ENCODE peak calls at places on chromosomes 4 and X, in five cellular contexts. F, Z, D, N and V are unnamed samples.

GRCh38 chrX:119127643-119128042 is at the start of gene KIAA1210:
- DNase-seq in F (no peak), Z (no peak), D (no peak), N (no peak), V (no peak)

GRCh38 chr4:189177130-189177529 is 763.5 kb upstream of the FRG1 start:
- DNase-seq in F (no peak), Z (no peak), D (no peak), N (no peak), V (no peak)

GRCh38 chr4:40621592-40622512 is 7.8 kb downstream of the RBM47 start:
- DNase-seq in F (peak; percentile 47), Z (no peak), D (peak; percentile 63), N (peak; percentile 20), V (no peak)

GRCh38 chr4:38815879-38816782 is 11.5 kb upstream of the TLR1 start:
- DNase-seq in F (no peak), Z (no peak), D (no peak), N (no peak), V (no peak)

GRCh38 chr4:164935363-164935762 is 42.1 kb downstream of the TRIM61 start:
- DNase-seq in F (no peak), Z (no peak), D (no peak), N (no peak), V (no peak)

GRCh38 chrX:129650821-129651510 is 3.8 kb downstream of the APLN start:
- DNase-seq in F (no peak), Z (no peak), D (no peak), N (no peak), V (no peak)

GRCh38 chr4:41176357-41176756 is 38.0 kb downstream of the APBB2 start:
- DNase-seq in F (no peak), Z (no peak), D (no peak), N (no peak), V (no peak)

GRCh38 chr4:94349193-94349592 is 6.6 kb upstream of the HPGDS start:
- DNase-seq in F (no peak), Z (no peak), D (no peak), N (no peak), V (no peak)

GRCh38 chr4:153143527-153144348 is 60.5 kb upstream of the TRIM2 start:
- DNase-seq in F (no peak), Z (no peak), D (peak; percentile 50), N (no peak), V (no peak)

GRCh38 chr4:132114885-132115284 is 1034.2 kb upstream of the PCDH10 start:
- DNase-seq in F (no peak), Z (no peak), D (no peak), N (no peak), V (no peak)

GRCh38 chr4:7852568-7853185 is 87.0 kb downstream of the AFAP1 start:
- DNase-seq in F (peak; percentile 48), Z (no peak), D (no peak), N (no peak), V (no peak)

GRCh38 chr4:23904639-23905061 is 14.8 kb upstream of the PPARGC1A start:
- DNase-seq in F (no peak), Z (peak; percentile 35), D (no peak), N (no peak), V (no peak)

GRCh38 chr4:169341490-169341889 is 70.7 kb upstream of the SH3RF1 start:
- DNase-seq in F (no peak), Z (no peak), D (no peak), N (no peak), V (no peak)

GRCh38 chrX:73765776-73766465 is 202.9 kb downstream of the CHIC1 start:
- DNase-seq in F (no peak), Z (no peak), D (no peak), N (no peak), V (no peak)

GRCh38 chr4:118289794-118290193 is 63.0 kb downstream of the PRSS12 start:
- DNase-seq in F (no peak), Z (no peak), D (no peak), N (no peak), V (no peak)

GRCh38 chr4:72365016-72365415 is 204.0 kb downstream of the ADAMTS3 start:
- DNase-seq in F (no peak), Z (no peak), D (no peak), N (no peak), V (no peak)

GRCh38 chrX:1592128-1592862 is 891 bp downstream of the AKAP17A start:
- DNase-seq in F (no peak), Z (no peak), D (peak; percentile 43), N (no peak), V (no peak)

GRCh38 chr4:87865288-87865687 is 32.5 kb downstream of the MEPE start:
- DNase-seq in F (no peak), Z (no peak), D (no peak), N (no peak), V (no peak)

GRCh38 chr4:87865960-87866598 is 33.3 kb downstream of the MEPE start:
- DNase-seq in F (no peak), Z (no peak), D (no peak), N (no peak), V (no peak)

GRCh38 chr4:87864321-87864720 is 31.6 kb downstream of the MEPE start:
- DNase-seq in F (no peak), Z (no peak), D (no peak), N (no peak), V (no peak)

GRCh38 chr4:87863486-87863885 is 30.7 kb downstream of the MEPE start:
- DNase-seq in F (no peak), Z (no peak), D (no peak), N (no peak), V (no peak)

DNA sequence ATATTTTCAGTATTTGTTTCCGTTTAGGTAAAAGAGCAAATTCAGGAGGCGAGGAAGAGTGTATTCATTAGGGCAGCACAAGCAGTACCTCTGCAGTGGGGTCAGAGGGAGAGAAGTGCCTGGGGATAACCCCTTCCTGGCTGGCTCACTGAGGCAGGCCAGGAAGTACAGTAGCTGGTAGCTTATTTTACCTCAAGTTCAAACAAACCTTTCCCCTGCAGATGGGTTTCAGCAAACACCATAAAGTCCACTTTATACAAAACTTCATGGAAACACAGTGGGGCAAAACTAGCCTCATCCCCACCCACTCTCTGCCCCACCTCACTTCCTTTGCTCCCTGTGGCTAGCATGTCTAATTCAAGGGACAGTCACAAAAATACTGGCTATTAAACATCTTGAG is 29.5 kb downstream of the MEPE start:
- DNase-seq in F (no peak), Z (no peak), D (no peak), N (no peak), V (no peak)
- H3K27ac ChIP-seq in F (no peak overlapping the region), Z (no peak overlapping the region), D (no peak overlapping the region), N (no peak overlapping the region), V (no peak overlapping the region)

GRCh38 chrX:12970691-12971202 is 4.2 kb upstream of the TMSB4X start:
- DNase-seq in F (no peak), Z (peak; percentile 22), D (no peak), N (peak; percentile 51), V (no peak)

GRCh38 chrX:12965390-12965940 is 9.4 kb upstream of the TMSB4X start:
- DNase-seq in F (no peak), Z (no peak), D (no peak), N (no peak), V (no peak)

GRCh38 chrX:12971282-12972003 is 3.5 kb upstream of the TMSB4X start:
- DNase-seq in F (no peak), Z (no peak), D (no peak), N (no peak), V (peak; percentile 34)

GRCh38 chrX:12966151-12966550 is 8.8 kb upstream of the TMSB4X start:
- DNase-seq in F (no peak), Z (no peak), D (no peak), N (no peak), V (no peak)

DNA sequence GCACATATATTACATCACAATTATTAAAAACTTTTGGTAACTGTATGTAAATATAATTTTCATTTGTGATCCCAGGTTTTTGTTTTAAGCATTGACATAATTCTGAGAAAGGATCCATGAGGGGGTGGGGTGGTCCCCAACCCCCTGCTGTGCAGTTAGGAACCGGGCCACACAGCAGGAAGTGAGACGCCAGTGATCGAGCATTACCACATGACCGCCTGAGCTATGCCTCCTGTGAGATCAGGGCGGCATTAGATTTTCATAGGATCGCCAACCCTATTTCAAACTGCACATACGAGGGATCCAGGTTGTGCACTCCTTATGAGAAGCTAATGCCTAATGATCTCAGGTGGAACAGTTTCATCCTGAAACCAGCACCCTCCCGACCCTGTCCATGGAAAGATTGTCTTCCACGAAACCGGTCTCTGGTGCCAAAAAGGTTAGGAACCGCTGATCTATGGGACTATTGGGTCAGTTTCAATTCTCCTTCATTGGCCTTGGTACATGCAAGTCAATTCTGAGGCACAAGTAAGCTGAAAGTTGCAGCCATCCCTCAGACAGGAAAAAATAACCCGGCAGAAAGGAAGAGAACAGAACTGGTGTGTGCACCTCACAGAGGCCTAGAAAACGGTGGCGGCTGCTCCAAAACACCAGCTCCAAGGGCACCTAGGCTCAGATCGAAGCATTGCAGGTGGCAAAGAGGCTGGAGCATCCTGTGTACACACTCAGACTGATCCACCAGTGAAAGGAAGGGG is 7.0 kb upstream of the TMSB4X start:
- DNase-seq in F (no peak), Z (no peak), D (no peak), N (no peak), V (no peak)
- H3K27ac ChIP-seq in F (no peak overlapping the region), Z (no peak overlapping the region), D (peak overlapping the region; percentile 12), N (no peak overlapping the region), V (peak overlapping the region; percentile 71)

GRCh38 chr4:3486556-3487270 is 23.6 kb downstream of the DOK7 start:
- DNase-seq in F (no peak), Z (no peak), D (no peak), N (no peak), V (no peak)

GRCh38 chr4:3483471-3483921 is 20.4 kb downstream of the DOK7 start:
- DNase-seq in F (no peak), Z (no peak), D (no peak), N (no peak), V (no peak)

GRCh38 chr4:3485882-3486555 is 22.9 kb downstream of the DOK7 start:
- DNase-seq in F (no peak), Z (no peak), D (no peak), N (no peak), V (no peak)

GRCh38 chr4:3484057-3484973 is 21.2 kb downstream of the DOK7 start:
- DNase-seq in F (no peak), Z (no peak), D (peak; percentile 71), N (no peak), V (no peak)

DNA sequence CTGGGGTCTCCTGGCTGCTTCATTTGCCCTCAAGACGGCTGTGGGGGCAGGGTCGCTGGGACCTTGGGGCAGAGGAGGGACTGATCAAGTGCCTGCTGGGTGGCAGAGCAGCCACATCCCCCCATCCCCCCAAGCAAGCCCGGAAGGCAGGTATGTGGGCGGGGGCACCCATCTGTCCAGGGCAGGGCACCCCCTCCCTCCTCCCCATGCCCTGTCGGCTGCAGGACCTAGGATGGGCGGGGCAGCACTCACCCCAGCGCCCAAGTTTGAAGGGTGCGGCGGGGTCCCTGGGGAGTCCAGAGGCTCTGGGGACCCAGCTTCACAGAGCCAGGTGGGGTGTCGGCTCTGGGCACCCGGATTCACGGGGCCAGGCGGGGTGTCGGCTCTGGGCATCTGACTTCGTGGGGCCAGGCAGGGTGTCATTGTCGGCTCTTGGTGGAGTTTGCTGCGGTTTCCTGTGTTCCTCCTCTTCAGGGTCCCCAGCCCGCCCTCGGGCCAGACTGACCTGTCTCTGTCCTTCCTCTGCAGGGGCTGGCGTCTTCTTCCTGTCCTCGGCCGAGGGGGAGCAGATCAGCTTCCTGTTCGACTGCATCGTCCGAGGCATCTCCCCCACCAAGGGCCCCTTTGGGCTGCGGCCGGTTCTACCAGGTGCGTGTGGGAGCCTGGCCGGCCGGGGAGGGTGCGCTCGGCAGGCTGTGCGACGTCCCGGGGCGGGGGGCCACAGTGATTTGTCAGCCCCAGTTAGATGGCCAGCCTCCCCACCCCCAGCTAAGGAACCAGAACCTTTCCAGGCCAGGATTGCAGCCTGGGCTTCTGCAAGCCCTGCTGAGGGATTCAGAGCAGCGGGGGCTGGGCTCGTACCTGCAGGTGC is 22.1 kb downstream of the DOK7 start:
- DNase-seq in F (no peak), Z (no peak), D (peak; percentile 35), N (no peak), V (no peak)
- H3K27ac ChIP-seq in F (no peak overlapping the region), Z (no peak overlapping the region), D (no peak overlapping the region), N (no peak overlapping the region), V (no peak overlapping the region)

GRCh38 chr4:2797545-2798305 is 4.8 kb downstream of the SH3BP2 start:
- DNase-seq in F (peak; percentile 11), Z (no peak), D (peak; percentile 22), N (peak; percentile 13), V (no peak)
- H3K27ac ChIP-seq in F (peak overlapping the region; percentile 74), Z (peak overlapping the region; percentile 84), D (peak overlapping the region; percentile 73), N (peak overlapping the region; percentile 84), V (peak overlapping the region; percentile 66)